ENCODE peak calls at places on chromosomes 2 and 18, in six cellular contexts. One of them, this sample, is unnamed. For H3K9me3, the result is how much of the 10 kb centered on the place peaks cover.

GRCh38 chr2:240818543-240819403 is 1.2 kb downstream of the KIF1A start:
- DNase-seq in A549: no peak
- DNase-seq in effector memory CD4-positive, alpha-beta T cell: no peak
- DNase-seq in endothelial cell of umbilical vein: no peak
- DNase-seq in hepatocyte: peak
- DNase-seq in CD4-positive, CD25-positive, alpha-beta regulatory T cell: no peak
- DNase-seq in this sample: no peak

GRCh38 chr2:99605036-99605435 is 115.2 kb upstream of the REV1 start:
- DNase-seq in A549: no peak
- DNase-seq in effector memory CD4-positive, alpha-beta T cell: no peak
- DNase-seq in endothelial cell of umbilical vein: no peak
- DNase-seq in hepatocyte: no peak
- DNase-seq in CD4-positive, CD25-positive, alpha-beta regulatory T cell: no peak
- DNase-seq in this sample: no peak

GRCh38 chr2:53103661-53104060 is 663.9 kb upstream of the CHAC2 start:
- DNase-seq in A549: no peak
- DNase-seq in effector memory CD4-positive, alpha-beta T cell: no peak
- DNase-seq in endothelial cell of umbilical vein: peak
- DNase-seq in hepatocyte: no peak
- DNase-seq in CD4-positive, CD25-positive, alpha-beta regulatory T cell: no peak
- DNase-seq in this sample: no peak

GRCh38 chr18:610214-610928 is 13.6 kb downstream of the CLUL1 start:
- DNase-seq in A549: no peak
- DNase-seq in effector memory CD4-positive, alpha-beta T cell: no peak
- DNase-seq in endothelial cell of umbilical vein: no peak
- DNase-seq in hepatocyte: no peak
- DNase-seq in CD4-positive, CD25-positive, alpha-beta regulatory T cell: no peak
- DNase-seq in this sample: no peak

GRCh38 chr2:225177098-225177497 is 134.8 kb upstream of the DOCK10 start:
- DNase-seq in A549: no peak
- DNase-seq in effector memory CD4-positive, alpha-beta T cell: no peak
- DNase-seq in endothelial cell of umbilical vein: no peak
- DNase-seq in hepatocyte: no peak
- DNase-seq in CD4-positive, CD25-positive, alpha-beta regulatory T cell: no peak
- DNase-seq in this sample: no peak

GRCh38 chr18:60493066-60493465 is 120.5 kb upstream of the MC4R start:
- DNase-seq in A549: no peak
- DNase-seq in effector memory CD4-positive, alpha-beta T cell: no peak
- DNase-seq in endothelial cell of umbilical vein: no peak
- DNase-seq in hepatocyte: no peak
- DNase-seq in CD4-positive, CD25-positive, alpha-beta regulatory T cell: no peak
- DNase-seq in this sample: no peak

GRCh38 chr2:64288321-64288931 is 144.2 kb upstream of the PELI1 start:
- DNase-seq in A549: no peak
- DNase-seq in effector memory CD4-positive, alpha-beta T cell: no peak
- DNase-seq in endothelial cell of umbilical vein: peak
- DNase-seq in hepatocyte: no peak
- DNase-seq in CD4-positive, CD25-positive, alpha-beta regulatory T cell: no peak
- DNase-seq in this sample: no peak

GRCh38 chr2:42962521-42962953 is 170.2 kb upstream of the HAAO start:
- DNase-seq in A549: no peak
- DNase-seq in effector memory CD4-positive, alpha-beta T cell: no peak
- DNase-seq in endothelial cell of umbilical vein: peak
- DNase-seq in hepatocyte: no peak
- DNase-seq in CD4-positive, CD25-positive, alpha-beta regulatory T cell: peak
- DNase-seq in this sample: peak

GRCh38 chr2:236852977-236853374 is 232.7 kb upstream of the COPS8 start:
- DNase-seq in A549: no peak
- DNase-seq in effector memory CD4-positive, alpha-beta T cell: no peak
- DNase-seq in endothelial cell of umbilical vein: no peak
- DNase-seq in hepatocyte: no peak
- DNase-seq in CD4-positive, CD25-positive, alpha-beta regulatory T cell: no peak
- DNase-seq in this sample: no peak

GRCh38 chr2:68749345-68749744 is 14.7 kb downstream of the ARHGAP25 start:
- DNase-seq in A549: no peak
- DNase-seq in effector memory CD4-positive, alpha-beta T cell: no peak
- DNase-seq in endothelial cell of umbilical vein: no peak
- DNase-seq in hepatocyte: no peak
- DNase-seq in CD4-positive, CD25-positive, alpha-beta regulatory T cell: no peak
- DNase-seq in this sample: no peak

GRCh38 chr2:223884399-223884798 is 47.0 kb upstream of the AP1S3 start:
- DNase-seq in A549: no peak
- DNase-seq in effector memory CD4-positive, alpha-beta T cell: no peak
- DNase-seq in endothelial cell of umbilical vein: no peak
- DNase-seq in hepatocyte: no peak
- DNase-seq in CD4-positive, CD25-positive, alpha-beta regulatory T cell: no peak
- DNase-seq in this sample: no peak

GRCh38 chr2:263774-264492 is at the start of gene SH3YL1:
- DNase-seq in A549: no peak
- DNase-seq in effector memory CD4-positive, alpha-beta T cell: peak
- DNase-seq in endothelial cell of umbilical vein: peak
- DNase-seq in hepatocyte: peak
- DNase-seq in CD4-positive, CD25-positive, alpha-beta regulatory T cell: peak
- DNase-seq in this sample: peak

GRCh38 chr2:109609352-109610024 is 4.3 kb downstream of the SEPTIN10 start:
- DNase-seq in A549: no peak
- DNase-seq in effector memory CD4-positive, alpha-beta T cell: no peak
- DNase-seq in endothelial cell of umbilical vein: peak
- DNase-seq in hepatocyte: no peak
- DNase-seq in CD4-positive, CD25-positive, alpha-beta regulatory T cell: no peak
- DNase-seq in this sample: no peak

GRCh38 chr2:105449083-105449482 is 50.2 kb upstream of the FHL2 start:
- DNase-seq in A549: no peak
- DNase-seq in effector memory CD4-positive, alpha-beta T cell: no peak
- DNase-seq in endothelial cell of umbilical vein: no peak
- DNase-seq in hepatocyte: peak
- DNase-seq in CD4-positive, CD25-positive, alpha-beta regulatory T cell: no peak
- DNase-seq in this sample: no peak

GRCh38 chr18:34795070-34795740 is 85.1 kb downstream of the DTNA start:
- DNase-seq in A549: no peak
- DNase-seq in effector memory CD4-positive, alpha-beta T cell: no peak
- DNase-seq in endothelial cell of umbilical vein: no peak
- DNase-seq in hepatocyte: no peak
- DNase-seq in CD4-positive, CD25-positive, alpha-beta regulatory T cell: no peak
- DNase-seq in this sample: no peak

GRCh38 chr2:239433777-239434396 is 33.1 kb upstream of the HDAC4 start:
- DNase-seq in A549: no peak
- DNase-seq in effector memory CD4-positive, alpha-beta T cell: no peak
- DNase-seq in endothelial cell of umbilical vein: peak
- DNase-seq in hepatocyte: no peak
- DNase-seq in CD4-positive, CD25-positive, alpha-beta regulatory T cell: no peak
- DNase-seq in this sample: no peak

GRCh38 chr2:39696072-39696471 is 30.4 kb downstream of the TMEM178A start:
- DNase-seq in A549: no peak
- DNase-seq in effector memory CD4-positive, alpha-beta T cell: no peak
- DNase-seq in endothelial cell of umbilical vein: peak
- DNase-seq in hepatocyte: peak
- DNase-seq in CD4-positive, CD25-positive, alpha-beta regulatory T cell: no peak
- DNase-seq in this sample: no peak

GRCh38 chr2:88161446-88161845 is 8.7 kb upstream of the THNSL2 start:
- DNase-seq in A549: no peak
- DNase-seq in effector memory CD4-positive, alpha-beta T cell: no peak
- DNase-seq in endothelial cell of umbilical vein: no peak
- DNase-seq in hepatocyte: no peak
- DNase-seq in CD4-positive, CD25-positive, alpha-beta regulatory T cell: no peak
- DNase-seq in this sample: no peak

GRCh38 chr2:88159955-88160415 is 10.2 kb upstream of the THNSL2 start:
- DNase-seq in A549: peak
- DNase-seq in effector memory CD4-positive, alpha-beta T cell: peak
- DNase-seq in endothelial cell of umbilical vein: peak
- DNase-seq in hepatocyte: peak
- DNase-seq in CD4-positive, CD25-positive, alpha-beta regulatory T cell: peak
- DNase-seq in this sample: no peak

DNA sequence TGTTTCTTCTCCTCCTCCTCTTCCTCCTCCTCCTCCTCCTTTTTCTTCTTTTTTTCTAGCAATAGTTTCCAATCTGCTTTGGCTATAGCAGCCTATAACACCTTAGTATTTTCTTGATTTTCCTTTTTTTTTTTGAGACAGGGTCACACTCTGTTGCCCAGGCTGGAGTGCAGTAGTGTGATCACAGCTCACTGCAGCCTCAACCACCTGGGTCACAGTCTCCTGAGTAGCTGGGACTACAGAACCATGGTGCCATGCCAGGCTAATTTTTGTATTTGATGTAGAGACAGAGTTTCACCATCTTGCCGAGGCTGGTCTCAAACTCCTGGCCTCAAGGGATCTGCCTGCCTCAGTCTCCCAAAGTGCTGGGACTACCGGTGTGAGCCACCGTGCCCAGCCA is 10.7 kb upstream of the THNSL2 start:
- DNase-seq in A549: no peak
- DNase-seq in effector memory CD4-positive, alpha-beta T cell: no peak
- DNase-seq in endothelial cell of umbilical vein: no peak
- DNase-seq in hepatocyte: no peak
- DNase-seq in CD4-positive, CD25-positive, alpha-beta regulatory T cell: no peak
- DNase-seq in this sample: no peak
- H3K27ac ChIP-seq in A549: no peak
- H3K27ac ChIP-seq in effector memory CD4-positive, alpha-beta T cell: no peak
- H3K27ac ChIP-seq in endothelial cell of umbilical vein: no peak
- H3K27ac ChIP-seq in hepatocyte: no peak
- H3K27ac ChIP-seq in CD4-positive, CD25-positive, alpha-beta regulatory T cell: no peak
- H3K27ac ChIP-seq in this sample: no peak

GRCh38 chr2:189151897-189152296 is 27.7 kb downstream of the COL5A2 start:
- DNase-seq in A549: no peak
- DNase-seq in effector memory CD4-positive, alpha-beta T cell: no peak
- DNase-seq in endothelial cell of umbilical vein: no peak
- DNase-seq in hepatocyte: no peak
- DNase-seq in CD4-positive, CD25-positive, alpha-beta regulatory T cell: no peak
- DNase-seq in this sample: no peak

GRCh38 chr2:189152476-189152875 is 27.1 kb downstream of the COL5A2 start:
- DNase-seq in A549: no peak
- DNase-seq in effector memory CD4-positive, alpha-beta T cell: no peak
- DNase-seq in endothelial cell of umbilical vein: no peak
- DNase-seq in hepatocyte: no peak
- DNase-seq in CD4-positive, CD25-positive, alpha-beta regulatory T cell: no peak
- DNase-seq in this sample: no peak

GRCh38 chr2:189147989-189148388 is 31.6 kb downstream of the COL5A2 start:
- DNase-seq in A549: no peak
- DNase-seq in effector memory CD4-positive, alpha-beta T cell: no peak
- DNase-seq in endothelial cell of umbilical vein: no peak
- DNase-seq in hepatocyte: no peak
- DNase-seq in CD4-positive, CD25-positive, alpha-beta regulatory T cell: no peak
- DNase-seq in this sample: no peak

GRCh38 chr2:189147361-189147760 is 32.2 kb downstream of the COL5A2 start:
- DNase-seq in A549: no peak
- DNase-seq in effector memory CD4-positive, alpha-beta T cell: no peak
- DNase-seq in endothelial cell of umbilical vein: no peak
- DNase-seq in hepatocyte: no peak
- DNase-seq in CD4-positive, CD25-positive, alpha-beta regulatory T cell: no peak
- DNase-seq in this sample: no peak

DNA sequence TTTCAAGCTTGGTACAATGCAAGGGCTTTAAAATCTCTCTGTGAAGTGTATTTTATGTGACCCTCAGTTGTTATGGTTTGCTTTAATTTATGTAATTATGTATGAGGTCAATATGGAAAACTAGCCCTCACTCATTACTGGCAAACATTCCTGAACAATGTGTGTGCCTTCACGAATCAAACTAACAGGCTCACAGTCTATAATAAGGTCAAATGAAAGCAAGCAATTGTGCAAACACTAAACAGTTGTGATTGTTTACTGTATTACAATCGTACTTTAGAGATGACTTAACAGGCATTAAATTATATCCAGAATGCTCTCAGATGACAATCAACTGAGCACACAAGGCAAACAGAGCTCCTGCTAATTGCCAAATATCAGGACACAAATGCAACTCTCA is 29.6 kb downstream of the COL5A2 start:
- DNase-seq in A549: no peak
- DNase-seq in effector memory CD4-positive, alpha-beta T cell: no peak
- DNase-seq in endothelial cell of umbilical vein: peak
- DNase-seq in hepatocyte: no peak
- DNase-seq in CD4-positive, CD25-positive, alpha-beta regulatory T cell: no peak
- DNase-seq in this sample: no peak
- H3K4me3 ChIP-seq in A549: no peak
- H3K4me3 ChIP-seq in effector memory CD4-positive, alpha-beta T cell: no peak
- H3K4me3 ChIP-seq in endothelial cell of umbilical vein: no peak
- H3K4me3 ChIP-seq in hepatocyte: no peak
- H3K4me3 ChIP-seq in CD4-positive, CD25-positive, alpha-beta regulatory T cell: no peak
- H3K4me3 ChIP-seq in this sample: no peak

DNA sequence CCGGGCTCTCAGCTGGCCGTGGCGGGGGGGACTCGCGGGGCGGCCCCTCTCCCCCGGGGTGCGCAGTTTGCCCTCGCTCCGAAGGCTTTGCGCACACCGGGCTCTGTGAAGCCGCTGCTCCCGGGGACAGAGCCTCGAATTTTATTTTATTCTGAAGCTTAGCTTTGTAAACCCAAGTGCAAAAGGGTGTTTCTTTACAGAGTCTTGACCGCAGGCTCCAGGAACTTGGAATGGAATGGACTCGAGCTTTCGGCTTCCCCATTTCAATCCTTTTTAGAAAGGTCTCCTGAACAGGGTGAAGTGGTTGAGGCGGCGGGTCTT is 2.0 kb downstream of the GALR1 start:
- DNase-seq in A549: no peak
- DNase-seq in effector memory CD4-positive, alpha-beta T cell: no peak
- DNase-seq in endothelial cell of umbilical vein: no peak
- DNase-seq in hepatocyte: no peak
- DNase-seq in CD4-positive, CD25-positive, alpha-beta regulatory T cell: no peak
- DNase-seq in this sample: no peak
- H3K9me3 ChIP-seq in A549: under half
- H3K9me3 ChIP-seq in effector memory CD4-positive, alpha-beta T cell: under half
- H3K9me3 ChIP-seq in endothelial cell of umbilical vein: under half
- H3K9me3 ChIP-seq in hepatocyte: under half
- H3K9me3 ChIP-seq in CD4-positive, CD25-positive, alpha-beta regulatory T cell: under half
- H3K9me3 ChIP-seq in this sample: under half

DNA sequence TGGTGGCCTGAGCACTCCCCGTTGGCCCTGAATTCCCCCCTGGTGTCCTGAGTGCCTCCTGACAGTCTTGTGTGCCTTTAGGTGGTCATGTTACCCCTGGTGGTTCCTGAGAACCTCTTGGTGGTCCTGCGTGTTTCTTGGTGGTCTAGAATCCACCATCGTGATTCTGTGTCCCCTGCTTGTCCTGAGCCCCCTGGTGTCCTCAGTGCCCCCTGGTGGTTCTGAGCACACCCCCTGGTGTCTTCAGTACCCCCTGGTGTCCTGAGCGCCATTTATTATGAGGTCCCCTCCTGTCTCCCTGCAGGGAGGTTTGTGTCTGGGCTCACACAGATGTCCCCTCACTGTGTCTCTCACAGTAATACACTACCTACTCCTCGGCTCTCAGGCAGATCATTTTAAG is 61.3 kb upstream of the MAL start:
- DNase-seq in A549: no peak
- DNase-seq in effector memory CD4-positive, alpha-beta T cell: no peak
- DNase-seq in endothelial cell of umbilical vein: no peak
- DNase-seq in hepatocyte: no peak
- DNase-seq in CD4-positive, CD25-positive, alpha-beta regulatory T cell: no peak
- DNase-seq in this sample: no peak
- H3K27ac ChIP-seq in A549: no peak
- H3K27ac ChIP-seq in effector memory CD4-positive, alpha-beta T cell: no peak
- H3K27ac ChIP-seq in endothelial cell of umbilical vein: no peak
- H3K27ac ChIP-seq in hepatocyte: no peak
- H3K27ac ChIP-seq in CD4-positive, CD25-positive, alpha-beta regulatory T cell: no peak
- H3K27ac ChIP-seq in this sample: no peak

DNA sequence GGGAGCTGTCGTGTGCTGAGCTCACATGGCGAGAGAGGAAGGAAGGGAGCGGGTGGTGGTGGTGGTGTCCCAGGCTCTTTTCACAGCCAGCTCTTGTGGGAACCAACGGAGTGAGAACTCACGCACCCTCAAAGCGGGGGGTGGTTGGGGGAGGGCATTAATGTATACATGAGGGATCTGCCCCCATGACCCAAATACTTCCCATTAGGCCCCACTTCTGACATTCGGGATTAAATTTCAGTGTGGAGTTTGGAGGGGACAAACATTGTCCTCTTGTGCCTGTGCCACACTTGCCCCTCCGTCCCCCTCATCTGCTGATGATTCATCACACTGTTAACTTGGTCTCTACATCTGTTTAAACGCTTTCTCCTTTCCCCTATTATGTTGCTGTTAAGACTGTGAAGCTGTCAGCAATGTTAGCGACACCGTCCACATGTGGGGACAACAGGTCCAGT is 22.5 kb downstream of the INPP4A start:
- DNase-seq in A549: no peak
- DNase-seq in effector memory CD4-positive, alpha-beta T cell: no peak
- DNase-seq in endothelial cell of umbilical vein: no peak
- DNase-seq in hepatocyte: no peak
- DNase-seq in CD4-positive, CD25-positive, alpha-beta regulatory T cell: no peak
- DNase-seq in this sample: no peak
- H3K4me3 ChIP-seq in A549: no peak
- H3K4me3 ChIP-seq in effector memory CD4-positive, alpha-beta T cell: no peak
- H3K4me3 ChIP-seq in endothelial cell of umbilical vein: no peak
- H3K4me3 ChIP-seq in hepatocyte: no peak
- H3K4me3 ChIP-seq in CD4-positive, CD25-positive, alpha-beta regulatory T cell: peak
- H3K4me3 ChIP-seq in this sample: no peak

This sample was measured in aorta.